ENCODE peak calls at places on chromosomes 7 and 10, in eight cellular contexts. G is suprapubic skin, O is A549, P is sigmoid colon, K is SK-N-SH, F is K562, I is H1, J is transverse colon. E is an unnamed sample. For H3K4me1, the result is how much of the 10 kb centered on the place peaks cover.

GRCh38 chr7:138892016-138892630 is 89.1 kb downstream of the KIAA1549 start:
- DNase-seq in G (no peak), O (no peak), P (no peak), K (no peak), F (no peak), I (no peak), J (no peak), E (no peak)

GRCh38 chr7:98879198-98879988 is 1.1 kb downstream of the TRRAP start:
- DNase-seq in G (peak), O (peak), P (no peak), K (peak), F (peak), I (peak), J (peak), E (no peak)

GRCh38 chr10:34814228-34815173 is 595 bp downstream of the PARD3 start:
- DNase-seq in G (no peak), O (peak), P (peak), K (peak), F (peak), I (peak), J (peak), E (no peak)

GRCh38 chr10:70925377-70926214 is 37.2 kb upstream of the PCBD1 start:
- DNase-seq in G (no peak), O (peak), P (no peak), K (peak), F (peak), I (peak), J (peak), E (peak)

GRCh38 chr7:158638001-158638400 is 50.4 kb upstream of the PTPRN2 start:
- DNase-seq in G (no peak), O (no peak), P (no peak), K (no peak), F (no peak), I (no peak), J (no peak), E (no peak)

GRCh38 chr7:155646669-155647068 is 2.2 kb downstream of the RBM33 start:
- DNase-seq in G (no peak), O (no peak), P (no peak), K (no peak), F (no peak), I (no peak), J (no peak), E (no peak)

GRCh38 chr7:1811850-1812692 is 142.0 kb downstream of the ELFN1 start:
- DNase-seq in G (peak), O (peak), P (peak), K (peak), F (no peak), I (no peak), J (no peak), E (no peak)

GRCh38 chr7:137904826-137905225 is 58.1 kb upstream of the DGKI start:
- DNase-seq in G (no peak), O (no peak), P (no peak), K (peak), F (no peak), I (no peak), J (no peak), E (no peak)

GRCh38 chr7:139568813-139569490 is 45.5 kb downstream of the CLEC2L start:
- DNase-seq in G (no peak), O (no peak), P (no peak), K (no peak), F (no peak), I (no peak), J (no peak), E (no peak)

GRCh38 chr10:132133449-132134291 is 53.1 kb upstream of the DPYSL4 start:
- DNase-seq in G (peak), O (no peak), P (peak), K (peak), F (no peak), I (no peak), J (no peak), E (no peak)

GRCh38 chr10:78927257-78927995 is 141.3 kb upstream of the ZMIZ1 start:
- DNase-seq in G (no peak), O (no peak), P (no peak), K (no peak), F (no peak), I (no peak), J (no peak), E (no peak)

DNA sequence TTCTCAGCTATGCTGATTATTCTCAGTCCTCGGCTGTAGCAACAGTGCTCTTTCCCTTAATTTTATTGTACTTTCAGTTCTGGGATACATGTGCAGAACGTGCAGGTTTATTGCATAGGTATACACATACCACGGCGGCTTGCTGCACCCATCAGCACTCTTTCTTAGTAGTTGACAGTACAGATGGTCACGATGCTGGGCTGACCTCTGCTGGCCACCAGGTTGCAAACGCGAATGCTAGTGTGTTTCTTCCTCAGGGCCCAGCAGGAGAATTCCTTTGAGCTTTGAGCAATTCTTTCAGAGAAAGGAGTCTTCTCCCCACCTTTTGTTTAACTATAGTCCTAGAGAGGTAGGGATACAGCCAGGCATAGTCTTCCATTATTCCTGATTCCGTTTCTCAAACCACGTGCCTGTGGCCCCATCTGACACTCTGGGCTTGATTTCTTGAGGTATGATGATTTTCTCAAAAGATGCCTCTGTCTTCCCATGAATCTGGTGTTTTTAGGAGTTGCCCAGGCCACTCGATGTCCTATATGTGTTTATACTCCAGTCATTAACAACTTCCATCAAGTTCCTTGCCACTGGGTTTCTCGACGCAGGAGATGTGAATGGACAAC is 48.9 kb upstream of the CDC14C start:
- DNase-seq in G (no peak), O (no peak), P (no peak), K (peak), F (no peak), I (peak), J (peak), E (peak)
- TF ChIP-seq EP300 in G (no peak), O (no peak), P (no peak), K (no peak), F (no peak), I (no peak), J (no peak), E (no peak)

DNA sequence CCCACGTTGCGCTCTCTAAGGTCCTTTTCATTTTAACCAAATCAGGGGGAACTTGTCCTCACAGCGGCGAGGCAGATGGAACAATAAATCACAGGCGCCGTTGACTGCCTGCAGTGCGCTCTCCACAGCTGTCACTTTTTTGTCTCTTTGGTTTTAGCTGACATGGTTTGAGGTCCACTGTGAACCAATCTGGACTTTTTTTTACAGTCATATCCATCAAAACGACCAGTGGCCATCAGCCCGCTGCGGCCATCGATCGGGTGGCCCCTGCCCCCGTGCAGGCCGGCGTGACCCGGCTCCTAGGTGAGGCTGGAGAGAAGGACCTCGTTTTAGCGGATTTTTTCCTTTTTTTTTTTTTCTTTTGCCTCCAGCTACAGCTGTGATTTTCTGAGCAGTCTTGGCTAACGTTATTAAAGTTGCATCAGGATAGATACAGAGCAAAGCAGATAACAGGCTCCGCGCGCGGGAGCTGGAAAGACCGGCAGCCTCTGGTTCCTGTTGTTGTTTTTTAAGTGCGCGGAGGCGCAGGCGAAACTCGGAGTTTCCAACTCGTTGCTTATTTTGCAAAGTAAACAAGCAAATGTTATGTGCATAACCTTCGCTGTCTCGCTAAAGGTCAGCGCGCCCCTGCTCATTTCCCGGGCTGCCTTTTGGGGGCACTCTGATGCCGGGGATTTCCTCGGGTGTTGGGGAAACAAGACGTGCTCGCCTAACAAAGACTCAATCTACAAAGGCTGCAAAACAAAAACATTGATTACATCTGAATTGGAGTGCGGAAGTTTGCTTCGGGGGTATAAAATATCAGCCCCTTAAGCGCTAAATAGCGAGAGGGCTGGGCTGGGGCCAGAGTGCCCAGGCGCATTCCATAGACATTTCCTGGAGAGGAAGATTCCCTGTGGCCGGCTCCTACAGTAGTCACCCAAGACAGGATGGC is 414.9 kb upstream of the MKI67 start:
- DNase-seq in G (no peak), O (no peak), P (no peak), K (peak), F (no peak), I (peak), J (peak), E (no peak)
- H3K4me3 ChIP-seq in G (peak), O (no peak), P (no peak), K (peak), F (no peak), I (peak), J (peak), E (no peak)

GRCh38 chr7:156692849-156693248 is 52.3 kb downstream of the RNF32 start:
- DNase-seq in G (no peak), O (no peak), P (no peak), K (no peak), F (no peak), I (no peak), J (no peak), E (no peak)

GRCh38 chr7:156693627-156694026 is 53.1 kb downstream of the RNF32 start:
- DNase-seq in G (no peak), O (no peak), P (no peak), K (no peak), F (no peak), I (no peak), J (no peak), E (no peak)

DNA sequence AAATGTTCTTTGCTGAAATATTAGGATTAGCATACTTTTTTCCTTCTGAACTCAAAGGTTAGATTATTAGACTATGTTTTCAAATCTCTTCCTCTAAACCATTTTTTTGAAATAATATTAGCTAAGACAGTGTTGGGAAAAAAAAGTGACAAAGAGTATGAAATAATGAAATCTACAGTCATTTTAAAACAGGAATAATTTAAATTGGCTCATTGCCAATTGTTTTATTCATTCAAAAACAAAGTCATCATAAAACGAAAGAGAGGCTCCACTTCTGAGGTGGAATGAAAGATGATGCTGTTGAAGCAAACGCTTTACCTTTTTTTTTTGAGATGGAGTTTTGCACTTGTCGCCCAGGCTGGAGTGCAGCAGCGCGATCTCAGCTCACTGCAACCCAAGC is 51.2 kb downstream of the RNF32 start:
- DNase-seq in G (no peak), O (no peak), P (no peak), K (no peak), F (no peak), I (no peak), J (no peak), E (no peak)
- H3K4me1 ChIP-seq in G (under half), O (under half), P (under half), K (under half), F (under half), I (under half), J (under half), E (under half)

DNA sequence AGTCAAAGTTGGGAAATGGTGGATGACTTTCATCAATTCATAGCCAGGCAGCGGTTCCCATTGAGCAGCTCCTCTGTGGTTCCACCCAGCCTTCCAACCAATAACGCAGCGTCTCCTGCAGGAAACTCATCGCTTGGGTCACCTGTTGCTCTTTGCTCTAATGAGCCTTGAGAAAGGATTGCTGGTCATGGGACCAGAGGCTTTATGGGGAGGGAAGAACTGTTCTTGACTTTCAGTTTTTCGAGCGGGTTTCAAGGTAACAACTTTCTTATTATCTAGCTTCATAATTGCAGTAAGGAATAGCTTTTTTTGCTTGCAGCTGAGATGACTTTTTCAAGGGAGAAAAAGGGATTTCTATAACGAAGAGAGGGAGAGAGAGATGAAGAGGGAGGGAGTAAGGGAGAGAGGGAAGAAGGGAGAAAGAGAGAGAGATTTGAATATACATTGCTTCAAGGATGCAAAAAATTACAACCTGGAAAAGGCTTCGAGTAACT is 405 bp upstream of the ENTPD1 start:
- DNase-seq in G (peak), O (no peak), P (peak), K (no peak), F (no peak), I (no peak), J (peak), E (no peak)
- TF ChIP-seq EP300 in G (no peak), O (no peak), P (no peak), K (no peak), F (no peak), I (no peak), J (no peak), E (no peak)

GRCh38 chr7:111014074-111014473 is 76.9 kb upstream of the LRRN3 start:
- DNase-seq in G (no peak), O (no peak), P (no peak), K (no peak), F (no peak), I (no peak), J (no peak), E (no peak)
- H3K4me3 ChIP-seq in G (no peak), O (no peak), P (no peak), K (no peak), F (no peak), I (no peak), J (no peak), E (no peak)

DNA sequence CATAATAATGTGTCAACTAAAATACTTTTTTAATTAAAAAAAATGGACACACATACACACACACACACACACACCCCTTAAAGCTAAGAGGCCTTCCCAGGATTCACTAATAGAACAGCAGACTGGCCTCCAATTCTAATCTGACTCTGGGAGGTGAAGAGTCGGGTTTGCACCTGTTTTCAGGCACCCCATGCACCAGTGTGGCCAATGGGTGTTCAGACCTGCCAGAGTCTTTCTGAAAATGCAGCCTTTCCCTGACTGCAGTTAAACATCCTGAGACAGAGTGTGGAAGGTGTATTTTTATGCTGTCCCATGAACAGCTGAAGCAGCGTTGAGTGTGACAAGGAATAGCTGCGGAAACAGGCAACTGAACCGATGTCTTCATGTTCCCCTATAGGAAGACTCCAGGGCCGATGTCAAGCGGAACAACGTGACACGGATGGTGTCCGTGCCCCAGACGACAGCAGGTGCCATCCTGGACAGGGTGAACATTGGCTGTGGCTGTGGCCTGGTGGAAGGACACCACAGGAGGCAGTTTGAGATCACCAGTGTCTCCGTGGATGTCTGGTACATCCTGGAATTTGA is 74.6 kb upstream of the LYZL2 start:
- DNase-seq in G (no peak), O (no peak), P (no peak), K (no peak), F (no peak), I (no peak), J (no peak), E (no peak)
- H3K4me1 ChIP-seq in G (under half), O (under half), P (under half), K (under half), F (under half), I (under half), J (under half), E (under half)

DNA sequence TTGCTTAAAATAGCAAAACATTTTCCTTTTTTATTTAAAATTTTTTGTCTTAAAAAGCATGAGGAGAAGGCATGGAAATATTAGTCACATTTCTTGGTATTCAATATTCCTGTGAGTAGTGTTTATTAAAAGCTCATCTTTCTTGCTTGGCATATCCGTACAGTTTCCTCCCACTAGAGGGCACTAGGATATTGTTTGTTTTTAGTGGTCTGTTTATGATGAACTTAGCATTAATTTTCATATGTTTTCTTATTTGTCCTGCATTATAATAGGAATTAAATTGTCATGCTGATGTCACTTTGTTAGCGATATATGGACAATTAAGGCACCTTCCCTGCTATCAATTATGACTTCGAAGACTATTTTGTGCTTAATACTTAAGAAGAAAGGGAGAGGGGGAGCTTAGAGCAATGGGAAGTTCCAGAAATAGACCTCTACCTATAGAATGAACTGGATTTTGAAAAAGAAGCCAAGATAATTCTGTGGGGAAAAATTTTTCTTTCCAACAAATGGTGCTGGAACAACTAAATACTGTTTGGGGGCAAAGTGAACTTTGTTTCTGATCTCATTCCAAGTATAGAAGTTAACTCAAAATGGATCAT is 91.0 kb upstream of the STRIP2 start:
- DNase-seq in G (no peak), O (peak), P (no peak), K (peak), F (peak), I (no peak), J (no peak), E (no peak)
- TF ChIP-seq EP300 in G (no peak), O (no peak), P (no peak), K (no peak), F (no peak), I (no peak), J (no peak), E (no peak)